ENCODE peak calls at places on chromosome 18, in ten cellular contexts. P is NCI-H1417 treated with DMSO at 0.1 percent for 48 hours; H is MCF 10A; R is stromal cell of bone marrow; E is EH; S is brain microvascular endothelial cell; M is substantia nigra; Y is stimulated activated naive CD4-positive, alpha-beta T cell; D is germinal center; J is EL. G is an unnamed sample.

GRCh38 chr18:79586436-79587297 is 92.9 kb upstream of the CTDP1 start:
- DNase-seq in S (no peak), Y (no peak), D (no peak), R (no peak), H (no peak), J (no peak), P (no peak), M (no peak), E (no peak), G (no peak)

GRCh38 chr18:66795011-66795410 is 191.1 kb upstream of the CDH19 start:
- DNase-seq in R (no peak), P (no peak), M (no peak), S (peak), Y (no peak), D (no peak), J (no peak), H (no peak), E (no peak), G (no peak)

GRCh38 chr18:59777636-59778035 is 80.4 kb upstream of the CCBE1 start:
- DNase-seq in J (no peak), E (no peak), D (no peak), P (no peak), S (no peak), R (no peak), Y (no peak), M (no peak), H (no peak), G (no peak)

GRCh38 chr18:77321823-77322805 is 72.5 kb downstream of the GALR1 start:
- DNase-seq in E (no peak), P (no peak), Y (no peak), D (no peak), H (peak), M (no peak), S (no peak), J (no peak), R (no peak), G (no peak)

GRCh38 chr18:48986851-48987761 is 36.3 kb upstream of the SMAD7 start:
- DNase-seq in P (no peak), M (no peak), J (no peak), E (no peak), Y (no peak), S (no peak), H (no peak), D (no peak), R (no peak), G (no peak)

GRCh38 chr18:75247041-75247551 is 36.5 kb downstream of the TSHZ1 start:
- DNase-seq in D (no peak), E (peak), S (no peak), P (no peak), R (no peak), H (peak), Y (no peak), J (peak), M (no peak), G (no peak)

GRCh38 chr18:14976736-14977430 is 228.9 kb downstream of the ANKRD30B start:
- DNase-seq in M (no peak), P (no peak), S (no peak), J (no peak), E (no peak), H (peak), R (peak), Y (no peak), D (no peak), G (no peak)

GRCh38 chr18:79507546-79508480 is 112.1 kb downstream of the NFATC1 start:
- DNase-seq in M (peak), S (peak), D (peak), H (no peak), P (no peak), E (peak), R (peak), Y (no peak), J (peak), G (no peak)

GRCh38 chr18:59428018-59428417 is 69.0 kb upstream of the LMAN1 start:
- DNase-seq in J (no peak), R (no peak), P (no peak), Y (no peak), H (no peak), M (no peak), D (no peak), S (no peak), E (no peak), G (no peak)

GRCh38 chr18:79644006-79644665 is 35.5 kb upstream of the CTDP1 start:
- DNase-seq in R (no peak), H (peak), J (peak), E (peak), M (peak), D (peak), P (peak), Y (peak), S (no peak), G (peak)

GRCh38 chr18:45997689-45998088 is 30.6 kb upstream of the EPG5 start:
- DNase-seq in P (no peak), H (no peak), M (no peak), D (no peak), R (no peak), E (no peak), Y (no peak), J (no peak), S (no peak), G (peak)

GRCh38 chr18:58196164-58196563 is 152.1 kb downstream of the NEDD4L start:
- DNase-seq in M (no peak), H (no peak), E (peak), S (no peak), J (peak), Y (no peak), P (no peak), D (no peak), R (no peak), G (no peak)

GRCh38 chr18:59458575-59458974 is 99.5 kb upstream of the LMAN1 start:
- DNase-seq in P (no peak), Y (no peak), H (no peak), E (no peak), R (no peak), M (no peak), S (no peak), J (no peak), D (no peak), G (no peak)

GRCh38 chr18:13726972-13727331 is 479 bp downstream of the RNMT start:
- DNase-seq in M (peak), H (no peak), D (no peak), J (peak), S (peak), P (no peak), R (peak), Y (no peak), E (peak), G (peak)

GRCh38 chr18:74868461-74868860 is 270.8 kb downstream of the ZNF407 start:
- DNase-seq in D (no peak), P (no peak), J (no peak), R (no peak), Y (no peak), S (no peak), E (no peak), H (no peak), M (no peak), G (no peak)

GRCh38 chr18:37403100-37403781 is 162.4 kb downstream of the CELF4 start:
- DNase-seq in S (peak), R (peak), D (no peak), E (peak), P (peak), J (peak), M (no peak), Y (no peak), H (peak), G (no peak)

GRCh38 chr18:14053661-14054060 is 78.6 kb downstream of the ZNF519 start:
- DNase-seq in R (no peak), Y (no peak), S (no peak), M (no peak), D (no peak), E (no peak), H (no peak), J (no peak), P (no peak), G (no peak)

GRCh38 chr18:35379421-35379820 is 2.3 kb upstream of the ZNF396 start:
- DNase-seq in P (no peak), S (no peak), R (no peak), M (no peak), J (no peak), Y (no peak), H (no peak), D (no peak), E (no peak), G (no peak)

GRCh38 chr18:25010623-25011374 is 341.2 kb downstream of the ZNF521 start:
- DNase-seq in D (no peak), R (no peak), H (no peak), P (no peak), S (no peak), M (no peak), J (no peak), E (no peak), Y (no peak), G (no peak)

GRCh38 chr18:61256291-61256690 is 76.9 kb upstream of the CDH20 start:
- DNase-seq in J (no peak), D (no peak), R (no peak), P (no peak), Y (no peak), M (no peak), H (no peak), E (no peak), S (no peak), G (no peak)

GRCh38 chr18:29154758-29155725 is 978.1 kb upstream of the CDH2 start:
- DNase-seq in R (no peak), D (no peak), P (no peak), S (peak), Y (no peak), E (peak), M (no peak), H (peak), J (peak), G (no peak)

GRCh38 chr18:75158465-75159237 is 50.3 kb downstream of the PTGR3 start:
- DNase-seq in H (no peak), M (no peak), P (no peak), E (no peak), Y (no peak), R (no peak), J (no peak), D (no peak), S (no peak), G (no peak)

GRCh38 chr18:10901329-10901728 is 248.0 kb downstream of the PIEZO2 start:
- DNase-seq in D (no peak), S (no peak), J (no peak), E (no peak), Y (no peak), P (no peak), M (no peak), R (no peak), H (no peak), G (no peak)

GRCh38 chr18:23867011-23867410 is 147.5 kb upstream of the TTC39C start:
- DNase-seq in Y (no peak), E (no peak), H (no peak), M (no peak), D (no peak), S (no peak), P (no peak), J (no peak), R (no peak), G (no peak)

GRCh38 chr18:23354625-23355024 is 98.5 kb upstream of the RIOK3 start:
- DNase-seq in R (no peak), J (peak), D (no peak), M (no peak), P (no peak), Y (no peak), H (peak), E (peak), S (peak), G (no peak)

GRCh38 chr18:23587220-23587642 is 925 bp upstream of the NPC1 start:
- DNase-seq in P (no peak), H (no peak), E (no peak), M (no peak), R (no peak), J (peak), S (no peak), D (no peak), Y (no peak), G (no peak)

GRCh38 chr18:56992777-56993176 is 154.1 kb upstream of the BOD1L2 start:
- DNase-seq in E (peak), D (no peak), R (no peak), Y (no peak), H (peak), P (no peak), M (no peak), S (no peak), J (peak), G (no peak)

GRCh38 chr18:65754121-65754520 is 3.3 kb downstream of the CDH7 start:
- DNase-seq in R (no peak), D (no peak), E (no peak), H (peak), P (no peak), S (peak), M (no peak), Y (no peak), J (no peak), G (no peak)

GRCh38 chr18:49795612-49796552 is 17.5 kb downstream of the ACAA2 start:
- DNase-seq in E (no peak), H (no peak), J (no peak), P (no peak), S (no peak), M (no peak), Y (no peak), D (no peak), R (no peak), G (no peak)

GRCh38 chr18:4020026-4020425 is 435.1 kb downstream of the DLGAP1 start:
- DNase-seq in Y (no peak), D (no peak), H (no peak), J (no peak), E (no peak), P (no peak), S (no peak), M (no peak), R (no peak), G (no peak)

GRCh38 chr18:72544092-72544886 is at the start of gene CBLN2:
- DNase-seq in R (peak), S (peak), Y (no peak), E (peak), J (peak), H (peak), D (peak), P (peak), M (peak), G (peak)